ENCODE peak calls at places on chromosomes 2 and 18, in seven cellular contexts. P is DMS153; O is GM13977; F is SHP77; X is activated CD4-positive, alpha-beta T cell treated with anti-CD3 and anti-CD28 coated beads for 48 hours; Y is H54; Q is naive B cell. M is an unnamed sample.

GRCh38 chr2:55048514-55048924 is 1.7 kb downstream of the RTN4 start:
- DNase-seq in P (peak; percentile 1), O (no peak), F (peak; percentile 44), X (no peak), Y (no peak), Q (no peak), M (peak; percentile 7)

GRCh38 chr2:241445426-241445825 is 63.0 kb downstream of the STK25 start:
- DNase-seq in P (no peak), O (peak; percentile 19), F (no peak), X (peak; percentile 8), Y (no peak), Q (no peak), M (no peak)

GRCh38 chr2:181596556-181596955 is 60.3 kb downstream of the CERKL start:
- DNase-seq in P (no peak), O (no peak), F (no peak), X (no peak), Y (no peak), Q (no peak), M (no peak)

GRCh38 chr2:61993422-61994024 is 88.0 kb downstream of the COMMD1 start:
- DNase-seq in P (peak; percentile 2), O (peak; percentile 49), F (no peak), X (no peak), Y (peak; percentile 24), Q (peak; percentile 23), M (peak; percentile 8)

GRCh38 chr2:78861546-78861945 is 164.0 kb upstream of the REG3G start:
- DNase-seq in P (no peak), O (peak; percentile 37), F (peak; percentile 15), X (no peak), Y (peak; percentile 9), Q (no peak), M (peak; percentile 0)

GRCh38 chr18:57836557-57836956 is 33.4 kb upstream of the ATP8B1 start:
- DNase-seq in P (no peak), O (no peak), F (no peak), X (no peak), Y (no peak), Q (no peak), M (no peak)

GRCh38 chr2:169476459-169476858 is 2.8 kb upstream of the BBS5 start:
- DNase-seq in P (peak; percentile 65), O (no peak), F (no peak), X (no peak), Y (no peak), Q (no peak), M (no peak)

GRCh38 chr2:27258051-27258450 is 4.8 kb downstream of the SLC30A3 start:
- DNase-seq in P (no peak), O (no peak), F (no peak), X (no peak), Y (no peak), Q (no peak), M (no peak)

GRCh38 chr2:208020253-208020652 is 5.1 kb downstream of the PLEKHM3 start:
- DNase-seq in P (no peak), O (no peak), F (no peak), X (no peak), Y (no peak), Q (no peak), M (no peak)

GRCh38 chr2:181466661-181467576 is 9.7 kb downstream of the ITGA4 start:
- DNase-seq in P (no peak), O (peak; percentile 8), F (peak; percentile 44), X (peak; percentile 88), Y (peak; percentile 6), Q (peak; percentile 62), M (peak; percentile 50)

GRCh38 chr2:127015106-127015910 is 91.6 kb downstream of the BIN1 start:
- DNase-seq in P (no peak), O (no peak), F (no peak), X (no peak), Y (no peak), Q (no peak), M (no peak)

GRCh38 chr18:51251625-51252024 is 54.1 kb upstream of the MEX3C start:
- DNase-seq in P (no peak), O (peak; percentile 45), F (no peak), X (no peak), Y (no peak), Q (peak; percentile 82), M (no peak)